ENCODE peak calls at places on chromosome 22, in five cellular contexts. S is H54, T is SK-MEL-5, R is NCI-H187, X is skeletal muscle cell. H is an unnamed sample.

GRCh38 chr22:32448980-32449379 is 15.3 kb downstream of the BPIFC start:
- DNase-seq in X (no peak), S (no peak), R (no peak), T (no peak), H (no peak)

GRCh38 chr22:37681556-37682049 is 4.5 kb upstream of the NOL12 start:
- DNase-seq in S (peak), R (no peak), X (peak), T (peak), H (no peak)

GRCh38 chr22:31893460-31893859 is 50.9 kb upstream of the YWHAH start:
- DNase-seq in R (no peak), T (peak), X (no peak), S (no peak), H (peak)

GRCh38 chr22:36744413-36744765 is 31.5 kb downstream of the IFT27 start:
- DNase-seq in R (no peak), T (no peak), X (no peak), S (no peak), H (no peak)

GRCh38 chr22:17563936-17564391 is 666 bp downstream of the SLC25A18 start:
- DNase-seq in R (no peak), T (no peak), S (no peak), X (peak), H (no peak)

GRCh38 chr22:39176067-39176621 is 23.7 kb upstream of the CBX7 start:
- DNase-seq in T (peak), X (no peak), R (no peak), S (peak), H (peak)

GRCh38 chr22:48567213-48567975 is 1260.3 kb downstream of the BRD1 start:
- DNase-seq in T (peak), S (no peak), X (no peak), R (no peak), H (peak)

GRCh38 chr22:22425366-22425765 is 83.2 kb downstream of the ZNF280B start:
- DNase-seq in X (no peak), R (no peak), S (no peak), T (no peak), H (no peak)

GRCh38 chr22:17855891-17856290 is 81.6 kb upstream of the BID start:
- DNase-seq in R (no peak), X (no peak), S (no peak), T (no peak), H (peak)

GRCh38 chr22:41403532-41404318 is 22.0 kb downstream of the TEF start:
- DNase-seq in T (peak), R (peak), X (no peak), S (peak), H (peak)

GRCh38 chr22:50175191-50175461 is 4.6 kb downstream of the PANX2 start:
- DNase-seq in R (no peak), S (no peak), T (no peak), X (no peak), H (no peak)

GRCh38 chr22:20061481-20061861 is 18.6 kb upstream of the DGCR8 start:
- DNase-seq in X (no peak), S (peak), R (no peak), T (no peak), H (no peak)

GRCh38 chr22:19446603-19447387 is 716 bp downstream of the C22orf39 start:
- DNase-seq in X (no peak), R (no peak), T (no peak), S (no peak), H (no peak)

GRCh38 chr22:32760396-32760795 is 41.1 kb upstream of the TIMP3 start:
- DNase-seq in S (no peak), R (no peak), T (no peak), X (no peak), H (no peak)

GRCh38 chr22:30822216-30823014 is 127.7 kb downstream of the OSBP2 start:
- DNase-seq in T (no peak), R (no peak), S (no peak), X (no peak), H (no peak)

GRCh38 chr22:41917906-41918791 is 3.3 kb upstream of the SHISA8 start:
- DNase-seq in T (peak), R (no peak), X (peak), S (peak), H (no peak)

GRCh38 chr22:42344391-42344861 is 74.0 kb upstream of the TCF20 start:
- DNase-seq in T (no peak), R (no peak), X (no peak), S (no peak), H (no peak)

GRCh38 chr22:23242473-23243001 is 62.2 kb downstream of the BCR start:
- DNase-seq in X (no peak), R (no peak), T (no peak), S (no peak), H (no peak)

GRCh38 chr22:36288571-36289405 is 35.9 kb downstream of the APOL1 start:
- DNase-seq in X (no peak), R (no peak), T (no peak), S (no peak), H (no peak)

GRCh38 chr22:44392446-44392921 is 79.7 kb upstream of the SHISAL1 start:
- DNase-seq in T (no peak), S (no peak), R (no peak), X (no peak), H (no peak)

GRCh38 chr22:50399751-50400331 is 56.7 kb downstream of the PPP6R2 start:
- DNase-seq in X (no peak), R (no peak), S (no peak), T (peak), H (peak)

GRCh38 chr22:29040385-29041275 is 21.0 kb downstream of the C22orf31 start:
- DNase-seq in X (peak), R (peak), S (peak), T (peak), H (peak)

GRCh38 chr22:37340331-37341262 is 58.3 kb downstream of the CYTH4 start:
- DNase-seq in X (no peak), S (no peak), T (no peak), R (no peak), H (no peak)

GRCh38 chr22:23116506-23117263 is 25.1 kb downstream of the RSPH14 start:
- DNase-seq in T (no peak), X (no peak), S (no peak), R (no peak), H (no peak)

GRCh38 chr22:37862570-37863325 is 13.5 kb downstream of the EIF3L start:
- DNase-seq in T (peak), R (no peak), X (no peak), S (no peak), H (no peak)

GRCh38 chr22:45098056-45098455 is 65.7 kb upstream of the NUP50 start:
- DNase-seq in S (no peak), R (no peak), X (no peak), T (no peak), H (no peak)

GRCh38 chr22:23787600-23787896 is 782 bp downstream of the SMARCB1 start:
- DNase-seq in S (no peak), T (no peak), R (no peak), X (no peak), H (no peak)

GRCh38 chr22:26446808-26447515 is 17.9 kb downstream of the ASPHD2 start:
- DNase-seq in R (no peak), X (no peak), T (no peak), S (no peak), H (no peak)

GRCh38 chr22:44658371-44658953 is 43.5 kb upstream of the PRR5 start:
- DNase-seq in X (peak), R (no peak), S (no peak), T (no peak), H (no peak)

GRCh38 chr22:22394589-22394988 is 114.0 kb downstream of the ZNF280B start:
- DNase-seq in X (no peak), R (no peak), S (no peak), T (no peak), H (no peak)

GRCh38 chr22:47062126-47062525 is 299.7 kb downstream of the TBC1D22A start:
- DNase-seq in X (no peak), R (no peak), T (no peak), S (no peak), H (no peak)

GRCh38 chr22:44668190-44668885 is 33.7 kb upstream of the PRR5 start:
- DNase-seq in T (no peak), S (no peak), X (no peak), R (no peak), H (no peak)

GRCh38 chr22:40410272-40410671 is 39.9 kb downstream of the SGSM3 start:
- DNase-seq in R (no peak), X (no peak), S (peak), T (no peak), H (no peak)

GRCh38 chr22:35403356-35403755 is 3.4 kb downstream of the MCM5 start:
- DNase-seq in R (no peak), T (no peak), X (no peak), S (no peak), H (no peak)

GRCh38 chr22:42990131-42990838 is 24.7 kb downstream of the PACSIN2 start:
- DNase-seq in T (peak), R (no peak), S (peak), X (peak), H (peak)